ENCODE peak calls at places on chromosomes 7 and 10, in seven cellular contexts. G is NT2/D1, L is GM12865, O is sigmoid colon, U is prostate gland, C is fibroblast of mammary gland, S is GM06990. K is an unnamed sample.

GRCh38 chr7:71173955-71174354 is 42.0 kb downstream of the GALNT17 start:
- DNase-seq in G (no peak), L (no peak), O (no peak), U (peak; percentile 12), C (peak; percentile 1), S (no peak), K (no peak)

GRCh38 chr10:94546616-94547175 is 1.1 kb downstream of the HELLS start:
- DNase-seq in G (no peak), L (peak; percentile 22), O (no peak), U (no peak), C (peak; percentile 44), S (no peak), K (no peak)

GRCh38 chr10:79079490-79080355 is 11.0 kb downstream of the ZMIZ1 start:
- DNase-seq in G (no peak), L (no peak), O (peak; percentile 83), U (no peak), C (peak; percentile 52), S (no peak), K (no peak)

GRCh38 chr7:15567036-15567435 is 5.2 kb upstream of the AGMO start:
- DNase-seq in G (no peak), L (no peak), O (no peak), U (no peak), C (no peak), S (no peak), K (no peak)

GRCh38 chr7:3243256-3243655 is 57.8 kb upstream of the SDK1 start:
- DNase-seq in G (no peak), L (no peak), O (no peak), U (no peak), C (peak; percentile 17), S (no peak), K (no peak)

GRCh38 chr7:761101-761500 is 34.0 kb upstream of the PRKAR1B start:
- DNase-seq in G (no peak), L (no peak), O (no peak), U (no peak), C (no peak), S (no peak), K (no peak)

GRCh38 chr10:62093863-62094291 is 174.8 kb downstream of the RTKN2 start:
- DNase-seq in G (no peak), L (no peak), O (no peak), U (no peak), C (peak; percentile 59), S (no peak), K (no peak)

GRCh38 chr10:24209421-24209770 is 458 bp downstream of the KIAA1217 start:
- DNase-seq in G (no peak), L (peak; percentile 53), O (no peak), U (no peak), C (peak; percentile 81), S (peak; percentile 39), K (no peak)

GRCh38 chr7:113013761-113014449 is 72.7 kb downstream of the GPR85 start:
- DNase-seq in G (no peak), L (no peak), O (peak; percentile 51), U (no peak), C (peak; percentile 3), S (no peak), K (no peak)

GRCh38 chr7:151110941-151111645 is 24.8 kb downstream of the AGAP3 start:
- DNase-seq in G (no peak), L (peak; percentile 77), O (peak; percentile 90), U (peak; percentile 77), C (peak; percentile 65), S (peak; percentile 51), K (no peak)

GRCh38 chr7:105718511-105718925 is 137.2 kb upstream of the EFCAB10 start:
- DNase-seq in G (no peak), L (no peak), O (no peak), U (no peak), C (no peak), S (no peak), K (no peak)

GRCh38 chr10:1137499-1138163 is 81.4 kb downstream of the WDR37 start:
- DNase-seq in G (no peak), L (no peak), O (no peak), U (no peak), C (no peak), S (no peak), K (no peak)

GRCh38 chr10:112466802-112467201 is 19.8 kb downstream of the VTI1A start:
- DNase-seq in G (no peak), L (no peak), O (no peak), U (no peak), C (no peak), S (no peak), K (no peak)

GRCh38 chr7:136938476-136938875 is 70.0 kb downstream of the CHRM2 start:
- DNase-seq in G (no peak), L (no peak), O (peak; percentile 66), U (no peak), C (no peak), S (no peak), K (no peak)

GRCh38 chr7:130369110-130369711 is 11.1 kb upstream of the CPA1 start:
- DNase-seq in G (no peak), L (peak; percentile 12), O (no peak), U (no peak), C (peak; percentile 87), S (no peak), K (peak; percentile 13)

GRCh38 chr7:1054438-1055083 is 10.2 kb downstream of the GPR146 start:
- DNase-seq in G (no peak), L (no peak), O (peak; percentile 86), U (no peak), C (no peak), S (no peak), K (no peak)

GRCh38 chr10:120368927-120369326 is 88.1 kb upstream of the PLPP4 start:
- DNase-seq in G (no peak), L (no peak), O (no peak), U (no peak), C (no peak), S (no peak), K (no peak)

GRCh38 chr7:26993816-26994810 is 101.7 kb downstream of the HOXA1 start:
- DNase-seq in G (no peak), L (no peak), O (no peak), U (peak; percentile 21), C (peak; percentile 76), S (no peak), K (peak; percentile 86)

DNA sequence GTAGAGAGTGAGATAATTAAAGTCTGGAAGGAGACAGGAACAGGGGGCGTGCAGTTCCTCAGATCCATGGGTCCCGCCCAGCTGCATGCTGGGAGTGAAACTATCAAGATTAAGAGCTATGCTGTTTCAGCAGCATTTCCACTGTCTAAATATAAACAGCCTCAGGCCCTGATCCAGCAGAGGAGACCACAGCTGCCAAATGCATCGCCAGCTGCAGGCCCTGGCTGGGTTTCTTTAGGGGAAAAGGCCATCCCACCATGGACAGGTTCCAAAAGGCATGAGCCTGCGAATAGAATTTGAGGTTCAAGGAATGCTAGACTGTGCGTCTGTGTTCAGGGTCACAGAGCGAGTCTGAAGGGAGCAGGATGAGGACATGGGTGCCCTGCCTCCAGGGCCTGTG is 411.4 kb downstream of the PAXIP1 start:
- DNase-seq in G (no peak), L (no peak), O (no peak), U (no peak), C (no peak), S (no peak), K (no peak)
- H3K4me3 ChIP-seq in G (no peak overlapping the region), L (no peak overlapping the region), O (no peak overlapping the region), U (no peak overlapping the region), C (no peak overlapping the region), S (no peak overlapping the region), K (no peak overlapping the region)

GRCh38 chr10:3652886-3653285 is 132.1 kb downstream of the KLF6 start:
- DNase-seq in G (no peak), L (no peak), O (no peak), U (no peak), C (peak; percentile 52), S (no peak), K (no peak)
- H3K4me3 ChIP-seq in G (no peak overlapping the region), L (no peak overlapping the region), O (peak overlapping the region; percentile 11), U (no peak overlapping the region), C (peak overlapping the region; percentile 34), S (no peak overlapping the region), K (no peak overlapping the region)

GRCh38 chr7:95660023-95660434 is 63.7 kb upstream of the PDK4 start:
- DNase-seq in G (no peak), L (no peak), O (no peak), U (peak; percentile 11), C (peak; percentile 22), S (no peak), K (peak; percentile 69)
- H3K4me3 ChIP-seq in G (no peak overlapping the region), L (no peak overlapping the region), O (no peak overlapping the region), U (no peak overlapping the region), C (no peak overlapping the region), S (no peak overlapping the region), K (no peak overlapping the region)

GRCh38 chr10:124534821-124535601 is 73.4 kb downstream of the LHPP start:
- DNase-seq in G (no peak), L (no peak), O (no peak), U (no peak), C (no peak), S (no peak), K (no peak)
- H3K4me3 ChIP-seq in G (no peak overlapping the region), L (no peak overlapping the region), O (no peak overlapping the region), U (no peak overlapping the region), C (no peak overlapping the region), S (no peak overlapping the region), K (no peak overlapping the region)

K was measured in LNCaP clone FGC.